ENCODE peak calls at places on chromosomes 7 and 10, in six cellular contexts. One of them, this sample, is unnamed.

GRCh38 chr10:92024700-92025099 is 101.1 kb downstream of the BTAF1 start:
- DNase-seq in IMR-90: peak
- DNase-seq in substantia nigra: no peak
- DNase-seq in heart right ventricle: no peak
- DNase-seq in CD4-positive, CD25-positive, alpha-beta regulatory T cell: no peak
- DNase-seq in adrenal gland: no peak
- DNase-seq in this sample: no peak

GRCh38 chr7:35359423-35359822 is 105.5 kb upstream of the TBX20 start:
- DNase-seq in substantia nigra: no peak
- DNase-seq in heart right ventricle: no peak
- DNase-seq in IMR-90: no peak
- DNase-seq in CD4-positive, CD25-positive, alpha-beta regulatory T cell: no peak
- DNase-seq in adrenal gland: no peak
- DNase-seq in this sample: no peak

GRCh38 chr7:80967536-80968297 is 48.9 kb upstream of the SEMA3C start:
- DNase-seq in substantia nigra: no peak
- DNase-seq in CD4-positive, CD25-positive, alpha-beta regulatory T cell: no peak
- DNase-seq in heart right ventricle: no peak
- DNase-seq in IMR-90: no peak
- DNase-seq in adrenal gland: no peak
- DNase-seq in this sample: no peak

GRCh38 chr7:99380823-99381663 is 6.5 kb downstream of the ARPC1B start:
- DNase-seq in substantia nigra: no peak
- DNase-seq in IMR-90: no peak
- DNase-seq in heart right ventricle: no peak
- DNase-seq in adrenal gland: peak
- DNase-seq in CD4-positive, CD25-positive, alpha-beta regulatory T cell: peak
- DNase-seq in this sample: no peak

GRCh38 chr10:69974551-69975155 is 78.0 kb upstream of the MACROH2A2 start:
- DNase-seq in heart right ventricle: no peak
- DNase-seq in substantia nigra: no peak
- DNase-seq in IMR-90: peak
- DNase-seq in adrenal gland: no peak
- DNase-seq in CD4-positive, CD25-positive, alpha-beta regulatory T cell: no peak
- DNase-seq in this sample: no peak

GRCh38 chr7:80884511-80885195 is 34.2 kb downstream of the SEMA3C start:
- DNase-seq in CD4-positive, CD25-positive, alpha-beta regulatory T cell: no peak
- DNase-seq in adrenal gland: no peak
- DNase-seq in substantia nigra: no peak
- DNase-seq in IMR-90: peak
- DNase-seq in heart right ventricle: no peak
- DNase-seq in this sample: no peak

GRCh38 chr7:66500087-66500486 is 128.6 kb upstream of the KCTD7 start:
- DNase-seq in CD4-positive, CD25-positive, alpha-beta regulatory T cell: no peak
- DNase-seq in heart right ventricle: no peak
- DNase-seq in adrenal gland: peak
- DNase-seq in substantia nigra: no peak
- DNase-seq in IMR-90: no peak
- DNase-seq in this sample: no peak

GRCh38 chr10:70302292-70302691 is 18.5 kb upstream of the NPFFR1 start:
- DNase-seq in heart right ventricle: no peak
- DNase-seq in IMR-90: peak
- DNase-seq in substantia nigra: no peak
- DNase-seq in adrenal gland: no peak
- DNase-seq in CD4-positive, CD25-positive, alpha-beta regulatory T cell: no peak
- DNase-seq in this sample: no peak

GRCh38 chr7:54330216-54330800 is 211.9 kb upstream of the VSTM2A start:
- DNase-seq in heart right ventricle: no peak
- DNase-seq in substantia nigra: no peak
- DNase-seq in IMR-90: no peak
- DNase-seq in adrenal gland: no peak
- DNase-seq in CD4-positive, CD25-positive, alpha-beta regulatory T cell: no peak
- DNase-seq in this sample: no peak

GRCh38 chr7:18420758-18421157 is 74.8 kb upstream of the HDAC9 start:
- DNase-seq in CD4-positive, CD25-positive, alpha-beta regulatory T cell: no peak
- DNase-seq in heart right ventricle: no peak
- DNase-seq in substantia nigra: no peak
- DNase-seq in IMR-90: peak
- DNase-seq in adrenal gland: no peak
- DNase-seq in this sample: no peak

GRCh38 chr7:111650456-111650999 is 88.2 kb upstream of the IMMP2L start:
- DNase-seq in substantia nigra: no peak
- DNase-seq in IMR-90: peak
- DNase-seq in CD4-positive, CD25-positive, alpha-beta regulatory T cell: no peak
- DNase-seq in heart right ventricle: no peak
- DNase-seq in adrenal gland: no peak
- DNase-seq in this sample: peak

DNA sequence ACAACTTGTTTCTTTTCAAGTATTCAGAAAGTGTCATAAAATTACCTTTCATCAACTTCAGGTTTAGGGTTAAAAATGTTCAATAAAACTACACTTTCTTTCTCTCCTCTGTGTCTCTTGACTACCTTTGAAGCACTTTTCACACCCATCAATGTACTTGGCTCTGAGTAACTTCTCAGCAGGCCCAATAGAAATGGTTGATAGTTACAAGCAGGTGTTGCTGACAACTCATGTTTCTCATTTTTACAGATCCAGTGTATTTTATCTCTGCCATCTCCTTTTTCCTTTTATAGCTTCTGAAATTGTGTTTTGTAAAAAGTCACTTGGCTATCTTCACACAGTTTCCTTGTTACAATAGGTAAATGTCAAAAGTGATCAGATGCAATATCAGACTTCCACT is 348.0 kb downstream of the PHTF2 start:
- DNase-seq in heart right ventricle: no peak
- DNase-seq in CD4-positive, CD25-positive, alpha-beta regulatory T cell: no peak
- DNase-seq in substantia nigra: no peak
- DNase-seq in adrenal gland: no peak
- DNase-seq in IMR-90: no peak
- DNase-seq in this sample: no peak
- H3K27ac ChIP-seq in heart right ventricle: no peak
- H3K27ac ChIP-seq in CD4-positive, CD25-positive, alpha-beta regulatory T cell: no peak
- H3K27ac ChIP-seq in substantia nigra: no peak
- H3K27ac ChIP-seq in adrenal gland: no peak
- H3K27ac ChIP-seq in IMR-90: no peak
- H3K27ac ChIP-seq in this sample: no peak

GRCh38 chr10:62545155-62545554 is 171.0 kb downstream of the ZNF365 start:
- DNase-seq in IMR-90: no peak
- DNase-seq in substantia nigra: no peak
- DNase-seq in CD4-positive, CD25-positive, alpha-beta regulatory T cell: no peak
- DNase-seq in adrenal gland: no peak
- DNase-seq in heart right ventricle: no peak
- DNase-seq in this sample: peak
- H3K27ac ChIP-seq in IMR-90: no peak
- H3K27ac ChIP-seq in substantia nigra: no peak
- H3K27ac ChIP-seq in CD4-positive, CD25-positive, alpha-beta regulatory T cell: no peak
- H3K27ac ChIP-seq in adrenal gland: peak
- H3K27ac ChIP-seq in heart right ventricle: no peak
- H3K27ac ChIP-seq in this sample: no peak

DNA sequence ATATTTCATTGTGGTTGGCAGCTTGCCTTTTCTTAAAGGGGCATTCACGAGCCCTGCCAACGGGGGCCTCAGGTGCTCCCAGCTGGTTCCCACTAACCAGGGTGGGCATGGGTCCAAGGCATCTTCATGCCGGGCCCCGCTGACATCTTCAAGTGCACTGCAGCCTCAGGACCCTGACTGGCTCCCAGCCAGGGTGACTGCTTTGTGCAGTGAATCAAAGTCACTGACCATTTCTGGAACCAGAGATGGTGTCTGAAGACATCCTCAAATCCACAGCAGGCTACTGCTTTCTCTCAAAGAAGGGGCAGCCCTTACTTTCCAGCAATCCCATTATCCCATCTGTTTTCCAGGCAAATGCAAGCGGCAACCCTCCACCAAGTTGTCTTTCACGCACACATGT is 275.2 kb upstream of the MGMT start:
- DNase-seq in IMR-90: no peak
- DNase-seq in adrenal gland: no peak
- DNase-seq in substantia nigra: no peak
- DNase-seq in CD4-positive, CD25-positive, alpha-beta regulatory T cell: no peak
- DNase-seq in heart right ventricle: no peak
- DNase-seq in this sample: no peak
- H3K27ac ChIP-seq in IMR-90: no peak
- H3K27ac ChIP-seq in adrenal gland: no peak
- H3K27ac ChIP-seq in substantia nigra: no peak
- H3K27ac ChIP-seq in CD4-positive, CD25-positive, alpha-beta regulatory T cell: no peak
- H3K27ac ChIP-seq in heart right ventricle: no peak
- H3K27ac ChIP-seq in this sample: no peak

GRCh38 chr10:49185213-49185612 is 3.0 kb downstream of the TMEM273 start:
- DNase-seq in heart right ventricle: no peak
- DNase-seq in IMR-90: no peak
- DNase-seq in substantia nigra: no peak
- DNase-seq in adrenal gland: no peak
- DNase-seq in CD4-positive, CD25-positive, alpha-beta regulatory T cell: no peak
- DNase-seq in this sample: no peak

GRCh38 chr10:49187950-49188761 is at the start of gene TMEM273:
- DNase-seq in adrenal gland: peak
- DNase-seq in CD4-positive, CD25-positive, alpha-beta regulatory T cell: no peak
- DNase-seq in heart right ventricle: peak
- DNase-seq in substantia nigra: peak
- DNase-seq in IMR-90: no peak
- DNase-seq in this sample: peak

GRCh38 chr10:49184642-49185111 is 3.5 kb downstream of the TMEM273 start:
- DNase-seq in adrenal gland: no peak
- DNase-seq in heart right ventricle: no peak
- DNase-seq in IMR-90: no peak
- DNase-seq in substantia nigra: no peak
- DNase-seq in CD4-positive, CD25-positive, alpha-beta regulatory T cell: no peak
- DNase-seq in this sample: no peak

GRCh38 chr10:49187044-49187484 is 1.1 kb downstream of the TMEM273 start:
- DNase-seq in adrenal gland: no peak
- DNase-seq in IMR-90: no peak
- DNase-seq in CD4-positive, CD25-positive, alpha-beta regulatory T cell: no peak
- DNase-seq in substantia nigra: no peak
- DNase-seq in heart right ventricle: peak
- DNase-seq in this sample: peak

GRCh38 chr10:49186613-49187012 is 1.6 kb downstream of the TMEM273 start:
- DNase-seq in substantia nigra: no peak
- DNase-seq in IMR-90: no peak
- DNase-seq in CD4-positive, CD25-positive, alpha-beta regulatory T cell: no peak
- DNase-seq in heart right ventricle: no peak
- DNase-seq in adrenal gland: no peak
- DNase-seq in this sample: no peak
- H3K27ac ChIP-seq in substantia nigra: no peak
- H3K27ac ChIP-seq in IMR-90: no peak
- H3K27ac ChIP-seq in CD4-positive, CD25-positive, alpha-beta regulatory T cell: peak
- H3K27ac ChIP-seq in heart right ventricle: peak
- H3K27ac ChIP-seq in adrenal gland: no peak
- H3K27ac ChIP-seq in this sample: no peak

GRCh38 chr10:72170263-72170662 is 45.5 kb upstream of the ANAPC16 start:
- DNase-seq in IMR-90: no peak
- DNase-seq in heart right ventricle: no peak
- DNase-seq in substantia nigra: no peak
- DNase-seq in adrenal gland: peak
- DNase-seq in CD4-positive, CD25-positive, alpha-beta regulatory T cell: no peak
- DNase-seq in this sample: peak
- H3K27ac ChIP-seq in IMR-90: no peak
- H3K27ac ChIP-seq in heart right ventricle: no peak
- H3K27ac ChIP-seq in substantia nigra: no peak
- H3K27ac ChIP-seq in adrenal gland: no peak
- H3K27ac ChIP-seq in CD4-positive, CD25-positive, alpha-beta regulatory T cell: no peak
- H3K27ac ChIP-seq in this sample: peak

This sample was measured in endothelial cell of umbilical vein.